ENCODE peak calls at places on chromosome 2, in ten cellular contexts. One of them, this sample, is unnamed.
A peak's percentile ranks its signal among the peaks of the same experiment; 100 is the strongest.

GRCh38 chr2:100470898-100471514 is 724 bp downstream of the NMS start:
- DNase-seq in GM20000: no peak
- DNase-seq in glutamatergic neuron: no peak
- DNase-seq in HFF-Myc: no peak
- DNase-seq in endodermal cell: peak; percentile 93
- DNase-seq in uterus: no peak
- DNase-seq in colonic mucosa: no peak
- DNase-seq in GM13976: no peak
- DNase-seq in MCF 10A: peak; percentile 22
- DNase-seq in GM23338: peak; percentile 79
- DNase-seq in this sample: no peak

GRCh38 chr2:177887722-177888121 is 184.9 kb downstream of the PDE11A start:
- DNase-seq in HFF-Myc: no peak
- DNase-seq in glutamatergic neuron: no peak
- DNase-seq in GM23338: no peak
- DNase-seq in endodermal cell: no peak
- DNase-seq in GM20000: no peak
- DNase-seq in MCF 10A: no peak
- DNase-seq in GM13976: no peak
- DNase-seq in uterus: no peak
- DNase-seq in colonic mucosa: no peak
- DNase-seq in this sample: no peak

GRCh38 chr2:40105593-40105992 is 326.5 kb upstream of the THUMPD2 start:
- DNase-seq in uterus: no peak
- DNase-seq in MCF 10A: no peak
- DNase-seq in GM20000: no peak
- DNase-seq in GM23338: no peak
- DNase-seq in glutamatergic neuron: no peak
- DNase-seq in colonic mucosa: no peak
- DNase-seq in HFF-Myc: no peak
- DNase-seq in GM13976: no peak
- DNase-seq in endodermal cell: no peak
- DNase-seq in this sample: no peak

GRCh38 chr2:25378731-25379490 is 37.2 kb upstream of the DNMT3A start:
- DNase-seq in GM13976: no peak
- DNase-seq in GM23338: no peak
- DNase-seq in uterus: no peak
- DNase-seq in HFF-Myc: no peak
- DNase-seq in endodermal cell: peak; percentile 31
- DNase-seq in GM20000: no peak
- DNase-seq in colonic mucosa: no peak
- DNase-seq in glutamatergic neuron: no peak
- DNase-seq in MCF 10A: peak; percentile 13
- DNase-seq in this sample: no peak

GRCh38 chr2:74414913-74415761 is 6.3 kb downstream of the C2orf81 start:
- DNase-seq in GM13976: peak; percentile 63
- DNase-seq in glutamatergic neuron: peak; percentile 47
- DNase-seq in colonic mucosa: peak; percentile 56
- DNase-seq in GM23338: peak; percentile 81
- DNase-seq in uterus: peak; percentile 67
- DNase-seq in HFF-Myc: no peak
- DNase-seq in GM20000: peak; percentile 67
- DNase-seq in MCF 10A: no peak
- DNase-seq in endodermal cell: peak; percentile 45
- DNase-seq in this sample: no peak

GRCh38 chr2:151973901-151974199 is 125.0 kb downstream of the CACNB4 start:
- DNase-seq in colonic mucosa: no peak
- DNase-seq in MCF 10A: no peak
- DNase-seq in GM23338: peak; percentile 69
- DNase-seq in GM13976: no peak
- DNase-seq in GM20000: no peak
- DNase-seq in glutamatergic neuron: peak; percentile 65
- DNase-seq in endodermal cell: peak; percentile 81
- DNase-seq in uterus: no peak
- DNase-seq in HFF-Myc: no peak
- DNase-seq in this sample: no peak

GRCh38 chr2:65300134-65300771 is 72.6 kb downstream of the ACTR2 start:
- DNase-seq in uterus: peak; percentile 90
- DNase-seq in GM23338: no peak
- DNase-seq in endodermal cell: no peak
- DNase-seq in GM13976: no peak
- DNase-seq in colonic mucosa: peak; percentile 25
- DNase-seq in GM20000: no peak
- DNase-seq in MCF 10A: peak; percentile 60
- DNase-seq in glutamatergic neuron: no peak
- DNase-seq in HFF-Myc: no peak
- DNase-seq in this sample: no peak

GRCh38 chr2:34337735-34338134 is 738.6 kb upstream of the FAM98A start:
- DNase-seq in GM20000: no peak
- DNase-seq in GM23338: no peak
- DNase-seq in uterus: no peak
- DNase-seq in glutamatergic neuron: no peak
- DNase-seq in colonic mucosa: no peak
- DNase-seq in GM13976: no peak
- DNase-seq in HFF-Myc: no peak
- DNase-seq in endodermal cell: no peak
- DNase-seq in MCF 10A: peak; percentile 3
- DNase-seq in this sample: no peak

GRCh38 chr2:7094113-7094760 is 177.0 kb downstream of the RNF144A start:
- DNase-seq in MCF 10A: no peak
- DNase-seq in GM20000: no peak
- DNase-seq in glutamatergic neuron: no peak
- DNase-seq in HFF-Myc: no peak
- DNase-seq in GM13976: no peak
- DNase-seq in GM23338: no peak
- DNase-seq in endodermal cell: no peak
- DNase-seq in uterus: no peak
- DNase-seq in colonic mucosa: peak; percentile 25
- DNase-seq in this sample: no peak

GRCh38 chr2:111534816-111535803 is 348.9 kb downstream of the ANAPC1 start:
- DNase-seq in HFF-Myc: no peak
- DNase-seq in uterus: peak; percentile 24
- DNase-seq in glutamatergic neuron: no peak
- DNase-seq in endodermal cell: no peak
- DNase-seq in GM23338: peak; percentile 16
- DNase-seq in GM13976: no peak
- DNase-seq in colonic mucosa: peak; percentile 36
- DNase-seq in MCF 10A: peak; percentile 12
- DNase-seq in GM20000: no peak
- DNase-seq in this sample: peak; percentile 53

GRCh38 chr2:61340242-61340641 is 130.6 kb downstream of the USP34 start:
- DNase-seq in GM13976: no peak
- DNase-seq in endodermal cell: no peak
- DNase-seq in GM23338: no peak
- DNase-seq in colonic mucosa: no peak
- DNase-seq in HFF-Myc: peak; percentile 3
- DNase-seq in GM20000: no peak
- DNase-seq in uterus: no peak
- DNase-seq in glutamatergic neuron: no peak
- DNase-seq in MCF 10A: peak; percentile 53
- DNase-seq in this sample: no peak

GRCh38 chr2:219125225-219125885 is 35.3 kb downstream of the NHEJ1 start:
- DNase-seq in HFF-Myc: no peak
- DNase-seq in glutamatergic neuron: no peak
- DNase-seq in GM20000: no peak
- DNase-seq in colonic mucosa: peak; percentile 83
- DNase-seq in MCF 10A: peak; percentile 92
- DNase-seq in uterus: peak; percentile 61
- DNase-seq in endodermal cell: no peak
- DNase-seq in GM13976: no peak
- DNase-seq in GM23338: no peak
- DNase-seq in this sample: peak; percentile 94

GRCh38 chr2:176753752-176754474 is 458.7 kb upstream of the HNRNPA3 start:
- DNase-seq in endodermal cell: no peak
- DNase-seq in MCF 10A: peak; percentile 27
- DNase-seq in GM13976: no peak
- DNase-seq in HFF-Myc: no peak
- DNase-seq in colonic mucosa: no peak
- DNase-seq in glutamatergic neuron: no peak
- DNase-seq in uterus: no peak
- DNase-seq in GM20000: no peak
- DNase-seq in GM23338: no peak
- DNase-seq in this sample: no peak

GRCh38 chr2:79630060-79630459 is 117.2 kb downstream of the CTNNA2 start:
- DNase-seq in colonic mucosa: no peak
- DNase-seq in GM23338: peak; percentile 21
- DNase-seq in uterus: no peak
- DNase-seq in glutamatergic neuron: no peak
- DNase-seq in endodermal cell: peak; percentile 48
- DNase-seq in MCF 10A: peak; percentile 49
- DNase-seq in GM20000: no peak
- DNase-seq in HFF-Myc: no peak
- DNase-seq in GM13976: no peak
- DNase-seq in this sample: peak; percentile 33

GRCh38 chr2:109663721-109664120 is 49.6 kb downstream of the SOWAHC start:
- DNase-seq in GM23338: no peak
- DNase-seq in HFF-Myc: peak; percentile 60
- DNase-seq in uterus: peak; percentile 36
- DNase-seq in GM20000: no peak
- DNase-seq in endodermal cell: no peak
- DNase-seq in glutamatergic neuron: no peak
- DNase-seq in MCF 10A: peak; percentile 98
- DNase-seq in GM13976: no peak
- DNase-seq in colonic mucosa: peak; percentile 33
- DNase-seq in this sample: no peak

GRCh38 chr2:211944572-211944971 is 594.0 kb downstream of the ERBB4 start:
- DNase-seq in GM23338: peak; percentile 83
- DNase-seq in endodermal cell: peak; percentile 61
- DNase-seq in MCF 10A: no peak
- DNase-seq in uterus: no peak
- DNase-seq in GM20000: no peak
- DNase-seq in glutamatergic neuron: no peak
- DNase-seq in colonic mucosa: no peak
- DNase-seq in HFF-Myc: no peak
- DNase-seq in GM13976: peak; percentile 1
- DNase-seq in this sample: no peak
- TF ChIP-seq CTCF in GM23338: peak; percentile 43
- TF ChIP-seq CTCF in endodermal cell: peak; percentile 57
- TF ChIP-seq CTCF in MCF 10A: no peak
- TF ChIP-seq CTCF in uterus: no peak
- TF ChIP-seq CTCF in GM20000: no peak
- TF ChIP-seq CTCF in glutamatergic neuron: no peak
- TF ChIP-seq CTCF in colonic mucosa: no peak
- TF ChIP-seq CTCF in HFF-Myc: no peak
- TF ChIP-seq CTCF in GM13976: no peak
- TF ChIP-seq CTCF in this sample: no peak

DNA sequence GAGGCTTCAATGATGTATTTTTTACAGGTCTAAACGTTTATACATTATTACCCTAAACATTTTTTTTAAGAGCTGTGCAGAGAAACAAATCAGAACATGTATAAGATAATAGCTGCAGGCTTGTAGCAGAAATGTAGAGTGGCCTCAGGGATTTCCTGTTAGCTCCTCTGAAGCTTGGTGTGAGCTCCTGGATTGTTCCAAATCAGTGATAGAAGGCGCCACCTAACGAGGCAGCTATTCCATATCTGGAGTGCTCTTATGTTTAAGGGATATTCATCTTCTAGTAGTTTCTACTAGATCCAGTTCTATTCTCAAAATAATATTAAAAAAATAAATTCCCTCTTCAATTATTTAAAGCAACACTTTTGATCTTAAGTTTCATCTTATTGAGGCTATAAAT is 93.1 kb downstream of the LRP1B start:
- DNase-seq in endodermal cell: peak; percentile 52
- DNase-seq in GM13976: no peak
- DNase-seq in HFF-Myc: peak; percentile 2
- DNase-seq in MCF 10A: peak; percentile 10
- DNase-seq in glutamatergic neuron: peak; percentile 16
- DNase-seq in GM23338: peak; percentile 35
- DNase-seq in colonic mucosa: no peak
- DNase-seq in uterus: no peak
- DNase-seq in GM20000: no peak
- DNase-seq in this sample: no peak
- TF ChIP-seq CTCF in endodermal cell: peak; percentile 55
- TF ChIP-seq CTCF in GM13976: no peak
- TF ChIP-seq CTCF in HFF-Myc: no peak
- TF ChIP-seq CTCF in MCF 10A: no peak
- TF ChIP-seq CTCF in glutamatergic neuron: no peak
- TF ChIP-seq CTCF in GM23338: no peak
- TF ChIP-seq CTCF in colonic mucosa: no peak
- TF ChIP-seq CTCF in uterus: no peak
- TF ChIP-seq CTCF in GM20000: no peak
- TF ChIP-seq CTCF in this sample: peak; percentile 35

DNA sequence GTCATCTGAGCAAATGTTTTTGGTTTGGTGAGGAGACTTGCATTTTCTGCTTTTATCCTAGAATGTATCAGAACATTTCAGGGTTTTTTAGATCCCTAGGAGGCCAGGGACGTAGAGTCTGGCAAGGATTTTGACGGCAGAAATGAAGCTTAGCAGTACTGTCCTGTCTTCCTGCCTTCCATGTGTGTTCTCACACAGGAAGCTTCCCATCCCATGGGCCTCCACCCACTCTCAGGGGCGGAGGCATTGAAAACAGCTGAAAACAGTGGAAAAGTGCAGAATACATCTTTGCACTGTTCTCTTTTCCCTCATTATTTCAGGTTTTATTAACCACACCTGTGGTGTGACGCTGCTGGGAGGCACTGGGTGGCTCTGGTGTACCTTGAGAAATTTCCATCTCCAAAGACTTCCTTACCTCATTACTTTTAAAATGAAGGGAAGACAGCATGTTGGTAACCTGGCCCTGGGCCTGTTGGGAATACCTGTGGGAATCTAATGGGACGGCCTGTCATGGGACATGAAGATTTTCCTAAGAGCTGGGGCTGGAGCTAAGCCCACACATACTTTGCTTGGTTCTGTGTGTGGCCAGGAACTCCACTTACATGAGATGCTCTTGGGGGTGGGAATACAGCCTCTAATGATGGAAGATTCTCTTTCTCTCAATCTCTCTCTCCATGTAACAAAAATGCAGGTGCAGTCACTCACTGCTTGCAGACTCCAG is 20.5 kb downstream of the PCARE start:
- DNase-seq in colonic mucosa: no peak
- DNase-seq in glutamatergic neuron: no peak
- DNase-seq in endodermal cell: peak; percentile 83
- DNase-seq in GM13976: no peak
- DNase-seq in MCF 10A: peak; percentile 44
- DNase-seq in GM23338: no peak
- DNase-seq in GM20000: no peak
- DNase-seq in HFF-Myc: no peak
- DNase-seq in uterus: no peak
- DNase-seq in this sample: no peak
- TF ChIP-seq CTCF in colonic mucosa: no peak
- TF ChIP-seq CTCF in glutamatergic neuron: no peak
- TF ChIP-seq CTCF in endodermal cell: peak; percentile 45
- TF ChIP-seq CTCF in GM13976: peak; percentile 20
- TF ChIP-seq CTCF in MCF 10A: peak; percentile 52
- TF ChIP-seq CTCF in GM23338: peak; percentile 16
- TF ChIP-seq CTCF in GM20000: no peak
- TF ChIP-seq CTCF in HFF-Myc: no peak
- TF ChIP-seq CTCF in uterus: no peak
- TF ChIP-seq CTCF in this sample: peak; percentile 46

GRCh38 chr2:107013884-107014283 is 127.9 kb upstream of the ST6GAL2 start:
- DNase-seq in GM13976: no peak
- DNase-seq in colonic mucosa: no peak
- DNase-seq in glutamatergic neuron: no peak
- DNase-seq in endodermal cell: no peak
- DNase-seq in HFF-Myc: no peak
- DNase-seq in MCF 10A: no peak
- DNase-seq in uterus: no peak
- DNase-seq in GM20000: no peak
- DNase-seq in GM23338: no peak
- DNase-seq in this sample: no peak

GRCh38 chr2:107020386-107020785 is 134.4 kb upstream of the ST6GAL2 start:
- DNase-seq in endodermal cell: no peak
- DNase-seq in glutamatergic neuron: no peak
- DNase-seq in GM23338: no peak
- DNase-seq in GM20000: no peak
- DNase-seq in uterus: no peak
- DNase-seq in HFF-Myc: no peak
- DNase-seq in GM13976: no peak
- DNase-seq in colonic mucosa: no peak
- DNase-seq in MCF 10A: no peak
- DNase-seq in this sample: no peak

GRCh38 chr2:107018366-107018765 is 132.4 kb upstream of the ST6GAL2 start:
- DNase-seq in endodermal cell: no peak
- DNase-seq in colonic mucosa: no peak
- DNase-seq in GM23338: no peak
- DNase-seq in MCF 10A: no peak
- DNase-seq in GM13976: no peak
- DNase-seq in HFF-Myc: no peak
- DNase-seq in uterus: no peak
- DNase-seq in GM20000: no peak
- DNase-seq in glutamatergic neuron: no peak
- DNase-seq in this sample: no peak
- TF ChIP-seq CTCF in endodermal cell: no peak
- TF ChIP-seq CTCF in colonic mucosa: no peak
- TF ChIP-seq CTCF in GM23338: no peak
- TF ChIP-seq CTCF in MCF 10A: no peak
- TF ChIP-seq CTCF in GM13976: no peak
- TF ChIP-seq CTCF in HFF-Myc: no peak
- TF ChIP-seq CTCF in uterus: no peak
- TF ChIP-seq CTCF in GM20000: no peak
- TF ChIP-seq CTCF in glutamatergic neuron: no peak
- TF ChIP-seq CTCF in this sample: no peak

This sample was measured in epithelial cell of proximal tubule.